ENCODE peak calls at places on chromosomes 4 and X, in seven cellular contexts. O is SK-N-SH, P is left lung, D is bronchial epithelial cell, Q is tibial nerve, R is heart right ventricle, X is hepatocyte. Y is an unnamed sample. For H3K27me3, the result is how much of the 10 kb centered on the place peaks cover.

GRCh38 chrX:119654112-119654531 is 38.8 kb downstream of the SEPTIN6 start:
- DNase-seq in O (peak), P (no peak), D (peak), Q (peak), R (peak), X (peak), Y (no peak)

GRCh38 chr4:24513718-24514117 is 70.6 kb downstream of the DHX15 start:
- DNase-seq in O (peak), P (no peak), D (no peak), Q (no peak), R (no peak), X (no peak), Y (no peak)

GRCh38 chr4:40916880-40917279 is 167.1 kb downstream of the NSUN7 start:
- DNase-seq in O (no peak), P (peak), D (no peak), Q (no peak), R (no peak), X (peak), Y (no peak)

GRCh38 chrX:54180403-54180802 is 2.7 kb downstream of the FAM120C start:
- DNase-seq in O (no peak), P (no peak), D (peak), Q (no peak), R (no peak), X (no peak), Y (no peak)

GRCh38 chr4:35934370-35934981 is 309.8 kb downstream of the ARAP2 start:
- DNase-seq in O (peak), P (no peak), D (peak), Q (no peak), R (no peak), X (peak), Y (no peak)

GRCh38 chr4:839675-840443 is 13.9 kb upstream of the CPLX1 start:
- DNase-seq in O (no peak), P (no peak), D (no peak), Q (no peak), R (no peak), X (no peak), Y (no peak)

GRCh38 chrX:38817004-38817703 is 15.9 kb downstream of the MID1IP1 start:
- DNase-seq in O (no peak), P (peak), D (peak), Q (no peak), R (peak), X (peak), Y (no peak)

GRCh38 chr4:168908093-168908492 is 102.0 kb downstream of the CBR4 start:
- DNase-seq in O (no peak), P (no peak), D (no peak), Q (no peak), R (no peak), X (no peak), Y (peak)

GRCh38 chr4:179626687-179627086 is 2184.4 kb upstream of the AGA start:
- DNase-seq in O (no peak), P (no peak), D (no peak), Q (no peak), R (no peak), X (no peak), Y (no peak)

GRCh38 chr4:122798101-122798500 is 28.5 kb upstream of the FGF2 start:
- DNase-seq in O (peak), P (peak), D (peak), Q (no peak), R (peak), X (peak), Y (peak)

GRCh38 chr4:143375326-143376073 is 38.8 kb downstream of the GAB1 start:
- DNase-seq in O (peak), P (no peak), D (no peak), Q (no peak), R (no peak), X (no peak), Y (no peak)

GRCh38 chr4:143374771-143375170 is 38.1 kb downstream of the GAB1 start:
- DNase-seq in O (no peak), P (no peak), D (no peak), Q (no peak), R (no peak), X (no peak), Y (no peak)

GRCh38 chr4:143381171-143382118 is 44.8 kb downstream of the GAB1 start:
- DNase-seq in O (peak), P (peak), D (peak), Q (peak), R (peak), X (peak), Y (peak)

GRCh38 chr4:143380651-143381050 is 44.0 kb downstream of the GAB1 start:
- DNase-seq in O (no peak), P (no peak), D (no peak), Q (no peak), R (no peak), X (no peak), Y (no peak)

DNA sequence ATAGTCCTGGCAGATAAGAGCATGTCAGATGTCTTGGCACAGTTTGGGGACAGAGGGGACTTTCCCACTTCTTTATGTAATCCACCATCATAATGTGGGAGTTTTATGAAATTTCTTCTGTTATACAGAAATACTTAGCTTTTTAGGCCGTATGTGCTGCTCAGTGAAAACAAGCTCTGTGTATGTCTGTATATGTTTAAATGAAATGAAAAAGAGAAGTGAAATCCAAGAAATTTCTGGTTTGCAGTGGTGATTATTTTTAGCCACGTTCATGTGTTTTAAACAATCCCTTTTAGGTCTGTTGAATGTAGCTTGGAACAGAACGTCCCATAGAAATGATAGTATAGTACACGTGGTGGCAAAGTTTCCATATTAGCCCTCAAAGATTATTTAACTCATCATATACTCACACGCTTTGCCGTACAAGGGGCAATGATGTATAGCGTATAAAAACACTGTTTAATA is 41.0 kb downstream of the GAB1 start:
- DNase-seq in O (no peak), P (no peak), D (no peak), Q (no peak), R (no peak), X (no peak), Y (no peak)
- H3K4me3 ChIP-seq in O (no peak), P (no peak), D (no peak), Q (no peak), R (no peak), X (no peak), Y (no peak)

DNA sequence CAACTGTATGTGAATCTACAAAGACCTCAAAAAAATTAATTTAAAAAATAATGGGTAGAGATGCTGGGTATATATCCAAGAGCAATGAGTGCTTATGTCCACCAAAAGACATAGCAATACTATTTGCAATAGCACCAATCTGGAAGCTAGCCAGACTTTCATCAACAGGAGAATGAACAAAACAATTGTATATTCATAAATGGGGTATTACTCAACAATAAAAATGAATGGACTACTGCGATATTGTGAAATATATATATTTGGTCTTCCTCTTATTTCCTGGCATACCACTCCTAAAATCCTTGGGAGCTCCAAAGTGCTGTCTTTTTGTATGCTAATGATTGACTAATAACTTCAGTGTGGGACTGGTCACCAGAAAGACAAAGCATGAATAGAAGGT is 77.5 kb downstream of the MSN start:
- DNase-seq in O (no peak), P (no peak), D (peak), Q (no peak), R (no peak), X (no peak), Y (no peak)
- H3K27me3 ChIP-seq in O (under half), P (under half), D (under half), Q (under half), R (under half), X (under half), Y (under half)

DNA sequence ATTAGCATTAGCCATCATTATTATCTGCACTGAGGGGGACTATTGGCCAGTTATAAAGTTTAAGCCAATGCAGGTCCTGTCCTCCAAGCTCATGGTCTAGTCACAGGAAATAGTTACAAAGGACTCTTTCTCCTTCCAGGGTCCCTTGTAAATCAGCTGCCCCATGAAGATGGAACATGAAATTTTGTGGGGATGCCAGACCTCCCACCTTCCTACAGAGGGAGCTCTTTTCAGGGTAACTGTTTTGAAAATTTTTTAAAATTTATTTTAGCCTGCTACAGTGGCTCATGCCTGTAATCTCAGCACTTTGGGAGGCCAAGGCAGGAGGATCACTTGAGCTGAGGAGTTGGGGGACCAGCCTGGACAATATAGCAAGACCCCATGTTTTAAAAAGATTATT is 124.4 kb upstream of the SLC34A2 start:
- DNase-seq in O (no peak), P (no peak), D (no peak), Q (no peak), R (no peak), X (no peak), Y (no peak)
- TF ChIP-seq CTCF in O (peak), P (no peak), D (peak), Q (no peak), R (no peak), X (peak), Y (peak)

DNA sequence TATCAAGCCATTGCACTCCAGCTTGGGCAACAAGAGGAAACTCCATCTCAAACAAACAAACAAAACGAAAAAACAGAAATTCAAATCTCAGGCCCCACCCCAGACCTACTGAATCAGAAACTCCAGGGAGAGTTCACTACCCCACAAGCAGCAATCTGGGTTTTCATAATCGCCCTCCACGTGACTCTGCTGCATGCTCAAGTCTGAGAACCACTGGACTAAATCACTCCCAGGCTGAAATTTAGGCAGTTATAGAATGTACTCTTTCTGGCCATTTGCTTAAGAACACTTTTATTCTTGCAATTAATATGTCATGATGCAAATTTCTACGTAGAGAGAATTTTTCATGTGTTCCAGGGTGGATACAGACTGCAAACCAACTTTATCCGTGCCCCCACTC is 287.2 kb downstream of the USP46 start:
- DNase-seq in O (no peak), P (no peak), D (no peak), Q (no peak), R (no peak), X (no peak), Y (no peak)
- H3K4me3 ChIP-seq in O (no peak), P (no peak), D (no peak), Q (no peak), R (no peak), X (no peak), Y (no peak)

GRCh38 chr4:7727727-7728126 is 211.9 kb downstream of the AFAP1 start:
- DNase-seq in O (no peak), P (no peak), D (peak), Q (no peak), R (no peak), X (no peak), Y (no peak)
- H3K27me3 ChIP-seq in O (under half), P (under half), D (under half), Q (under half), R (under half), X (under half), Y (under half)

DNA sequence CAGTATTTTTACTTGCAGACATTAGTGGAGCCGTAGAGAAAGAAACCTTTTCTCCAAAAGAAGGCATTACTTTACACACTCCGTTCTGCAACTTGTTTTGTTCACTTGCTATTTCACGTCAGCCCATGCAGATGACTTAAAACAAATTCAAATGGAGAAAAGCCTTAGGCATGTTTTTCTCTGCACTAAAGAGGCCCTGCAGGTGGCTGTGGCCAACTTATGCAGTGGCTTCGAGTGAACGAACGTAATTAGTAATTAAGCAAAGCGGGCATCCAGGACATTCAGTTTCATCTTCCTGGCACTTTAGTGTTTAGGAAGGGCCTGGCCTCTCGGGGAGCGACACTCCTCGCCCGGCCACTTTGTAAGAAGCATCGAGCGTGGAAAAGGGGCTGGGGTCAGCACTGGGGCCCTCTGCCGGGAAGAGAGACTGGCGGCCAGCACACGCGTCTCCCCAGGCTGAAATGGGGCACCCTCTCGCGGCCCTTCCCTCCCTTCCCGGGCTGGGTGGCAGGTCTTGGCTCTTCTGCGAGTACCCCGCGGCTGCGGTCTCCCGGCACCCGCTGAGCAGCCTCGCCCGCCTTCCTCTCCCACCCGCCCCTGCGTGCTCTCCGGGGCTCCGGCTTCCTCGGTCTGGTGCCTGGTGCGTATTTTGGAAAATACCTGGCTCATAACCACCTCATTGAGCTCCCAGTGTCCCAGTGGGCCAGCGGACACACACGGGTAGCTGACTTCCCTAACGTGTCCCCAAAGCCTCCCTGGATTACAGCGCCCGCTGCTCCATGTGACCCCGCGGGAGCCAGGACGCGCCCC is 706 bp upstream of the CYP4V2 start:
- DNase-seq in O (peak), P (peak), D (peak), Q (no peak), R (peak), X (peak), Y (no peak)
- TF ChIP-seq CTCF in O (peak), P (no peak), D (no peak), Q (no peak), R (no peak), X (no peak), Y (peak)

GRCh38 chr4:6929735-6930464 is 20.3 kb downstream of the TBC1D14 start:
- DNase-seq in O (no peak), P (no peak), D (no peak), Q (no peak), R (no peak), X (no peak), Y (no peak)
- H3K4me3 ChIP-seq in O (no peak), P (no peak), D (no peak), Q (no peak), R (no peak), X (no peak), Y (no peak)

GRCh38 chrX:115367956-115368355 is 78.4 kb downstream of the LUZP4 start:
- DNase-seq in O (no peak), P (no peak), D (peak), Q (no peak), R (no peak), X (no peak), Y (no peak)

GRCh38 chrX:115373308-115373707 is 83.8 kb downstream of the LUZP4 start:
- DNase-seq in O (no peak), P (no peak), D (no peak), Q (no peak), R (no peak), X (no peak), Y (no peak)

GRCh38 chrX:115367455-115367854 is 77.9 kb downstream of the LUZP4 start:
- DNase-seq in O (no peak), P (no peak), D (peak), Q (no peak), R (no peak), X (no peak), Y (no peak)

GRCh38 chrX:115366535-115366934 is 77.0 kb downstream of the LUZP4 start:
- DNase-seq in O (no peak), P (no peak), D (no peak), Q (no peak), R (no peak), X (no peak), Y (no peak)

GRCh38 chrX:115372026-115372610 is 82.6 kb downstream of the LUZP4 start:
- DNase-seq in O (no peak), P (no peak), D (peak), Q (no peak), R (no peak), X (peak), Y (peak)
- H3K27me3 ChIP-seq in O (under half), P (under half), D (under half), Q (under half), R (under half), X (under half), Y (under half)